ENCODE peak calls at places on chromosomes 16 and 17, in nine cellular contexts. N is kidney glomerular epithelial cell, Z is NCI-H1694, Y is NCI-H2081, R is neural crest cell, L is SK-MEL-5, A is posterior cingulate gyrus, G is anterior cingulate cortex, C is frontal cortex. S is an unnamed sample.

GRCh38 chr17:3865166-3865565 is 19.1 kb upstream of the NCBP3 start:
- DNase-seq in N (no peak), Z (no peak), Y (no peak), R (no peak), L (no peak), A (no peak), G (peak), C (no peak), S (no peak)

GRCh38 chr17:59545942-59546341 is 19.5 kb upstream of the DHX40 start:
- DNase-seq in N (no peak), Z (no peak), Y (no peak), R (no peak), L (no peak), A (no peak), G (no peak), C (no peak), S (no peak)

GRCh38 chr16:57196276-57196675 is 10.1 kb downstream of the RSPRY1 start:
- DNase-seq in N (no peak), Z (no peak), Y (no peak), R (no peak), L (no peak), A (no peak), G (no peak), C (no peak), S (no peak)

GRCh38 chr16:13335894-13336293 is 434.5 kb downstream of the SHISA9 start:
- DNase-seq in N (no peak), Z (no peak), Y (no peak), R (no peak), L (no peak), A (no peak), G (no peak), C (no peak), S (no peak)

GRCh38 chr16:4358831-4359561 is 7.9 kb upstream of the PAM16 start:
- DNase-seq in N (no peak), Z (peak), Y (no peak), R (peak), L (peak), A (no peak), G (peak), C (peak), S (no peak)

GRCh38 chr17:64781394-64781793 is 119.3 kb upstream of the SMURF2 start:
- DNase-seq in N (no peak), Z (no peak), Y (no peak), R (no peak), L (no peak), A (no peak), G (no peak), C (no peak), S (no peak)

GRCh38 chr16:20941635-20941926 is 41.0 kb downstream of the LYRM1 start:
- DNase-seq in N (no peak), Z (no peak), Y (no peak), R (no peak), L (no peak), A (no peak), G (no peak), C (no peak), S (no peak)

GRCh38 chr17:28643979-28644781 is 778 bp downstream of the BLTP2 start:
- DNase-seq in N (peak), Z (peak), Y (peak), R (peak), L (peak), A (no peak), G (peak), C (peak), S (peak)

GRCh38 chr16:49431591-49432290 is 58.1 kb downstream of the C16orf78 start:
- DNase-seq in N (no peak), Z (no peak), Y (no peak), R (no peak), L (no peak), A (no peak), G (no peak), C (no peak), S (no peak)

GRCh38 chr17:64441772-64442549 is 7.0 kb upstream of the MILR1 start:
- DNase-seq in N (no peak), Z (no peak), Y (no peak), R (no peak), L (no peak), A (no peak), G (peak), C (no peak), S (no peak)

GRCh38 chr17:3534881-3535252 is 22.7 kb downstream of the TRPV3 start:
- DNase-seq in N (no peak), Z (no peak), Y (no peak), R (no peak), L (peak), A (no peak), G (peak), C (no peak), S (no peak)

GRCh38 chr16:2811703-2812471 is 5.2 kb upstream of the PRSS21 start:
- DNase-seq in N (no peak), Z (no peak), Y (no peak), R (no peak), L (no peak), A (no peak), G (no peak), C (no peak), S (no peak)

GRCh38 chr16:48576927-48577326 is 33.1 kb downstream of the N4BP1 start:
- DNase-seq in N (no peak), Z (no peak), Y (no peak), R (no peak), L (peak), A (no peak), G (no peak), C (no peak), S (no peak)

GRCh38 chr17:12987120-12987519 is 30.7 kb downstream of the ELAC2 start:
- DNase-seq in N (no peak), Z (no peak), Y (no peak), R (no peak), L (no peak), A (no peak), G (no peak), C (no peak), S (no peak)

GRCh38 chr16:86396318-86396882 is 113.9 kb upstream of the FOXF1 start:
- DNase-seq in N (no peak), Z (no peak), Y (no peak), R (no peak), L (no peak), A (no peak), G (no peak), C (no peak), S (no peak)

GRCh38 chr17:64687959-64688358 is 25.9 kb upstream of the SMURF2 start:
- DNase-seq in N (no peak), Z (no peak), Y (no peak), R (no peak), L (no peak), A (no peak), G (no peak), C (no peak), S (no peak)

GRCh38 chr17:36888236-36888957 is 48.9 kb upstream of the LHX1 start:
- DNase-seq in N (no peak), Z (peak), Y (no peak), R (no peak), L (no peak), A (no peak), G (no peak), C (no peak), S (no peak)